ENCODE peak calls at places on chromosomes 13 and 19, in five cellular contexts. T is activated CD4-positive, alpha-beta T cell treated with anti-CD3 and anti-CD28 coated beads for 48 hours; Z is NB4; R is Peyer's patch; C is activated CD8-positive, alpha-beta T cell treated with anti-CD3 and anti-CD28 coated beads for 36 hours. P is an unnamed sample.

GRCh38 chr13:44305216-44305615 is 68.4 kb upstream of the SERP2 start:
- DNase-seq in T (no peak), Z (no peak), R (no peak), C (no peak), P (no peak)

GRCh38 chr19:46866407-46867132 is 5.8 kb downstream of the ARHGAP35 start:
- DNase-seq in T (no peak), Z (no peak), R (no peak), C (no peak), P (no peak)

GRCh38 chr13:29499766-29500165 is 95.7 kb downstream of the SLC7A1 start:
- DNase-seq in T (no peak), Z (no peak), R (no peak), C (no peak), P (no peak)

GRCh38 chr13:63463782-63464610 is 2048.3 kb upstream of the PCDH20 start:
- DNase-seq in T (no peak), Z (no peak), R (no peak), C (no peak), P (no peak)

GRCh38 chr19:19459099-19459498 is 53.6 kb downstream of the GATAD2A start:
- DNase-seq in T (no peak), Z (no peak), R (no peak), C (no peak), P (no peak)

GRCh38 chr13:76164290-76164689 is 528.2 kb downstream of the LMO7 start:
- DNase-seq in T (no peak), Z (no peak), R (no peak), C (no peak), P (peak)

GRCh38 chr19:32233885-32234284 is 111.5 kb upstream of the ZNF507 start:
- DNase-seq in T (no peak), Z (no peak), R (no peak), C (no peak), P (no peak)

GRCh38 chr19:32098953-32099352 is 246.5 kb upstream of the ZNF507 start:
- DNase-seq in T (no peak), Z (no peak), R (no peak), C (no peak), P (no peak)

GRCh38 chr19:56114051-56114694 is 6.9 kb downstream of the ZNF787 start:
- DNase-seq in T (no peak), Z (no peak), R (no peak), C (no peak), P (no peak)

GRCh38 chr13:77118134-77118533 is 91.2 kb upstream of the FBXL3 start:
- DNase-seq in T (no peak), Z (no peak), R (no peak), C (no peak), P (no peak)

GRCh38 chr13:36131215-36131930 is at the start of gene DCLK1:
- DNase-seq in T (no peak), Z (no peak), R (no peak), C (no peak), P (no peak)

GRCh38 chr19:47152632-47153031 is 22.0 kb downstream of the SAE1 start:
- DNase-seq in T (no peak), Z (no peak), R (no peak), C (no peak), P (no peak)